ENCODE peak calls at places on chromosomes 4 and X, in nine cellular contexts. E is cardiac muscle cell, K is body of pancreas, B is GM12865, P is endodermal cell, M is mammary epithelial cell, A is PC-9, X is stomach, L is esophagus muscularis mucosa. N is an unnamed sample.

GRCh38 chr4:160175064-160175643 is 1072.3 kb downstream of the RAPGEF2 start:
- DNase-seq in B (no peak), K (no peak), X (no peak), E (no peak), M (peak), P (peak), A (no peak), L (no peak), N (no peak)

GRCh38 chrX:102697506-102697905 is 14.7 kb upstream of the GPRASP2 start:
- DNase-seq in E (no peak), L (no peak), A (no peak), X (no peak), P (no peak), B (no peak), K (no peak), M (no peak), N (no peak)

GRCh38 chr4:152500798-152501434 is 35.0 kb downstream of the FBXW7 start:
- DNase-seq in E (peak), P (peak), B (peak), M (peak), X (peak), L (no peak), A (peak), K (peak), N (peak)

GRCh38 chr4:41209187-41209586 is 5.2 kb downstream of the APBB2 start:
- DNase-seq in K (peak), E (no peak), B (no peak), A (no peak), P (no peak), X (peak), L (no peak), M (no peak), N (no peak)

GRCh38 chrX:15233416-15234015 is 36.4 kb downstream of the ASB9 start:
- DNase-seq in E (no peak), K (no peak), B (no peak), P (no peak), A (no peak), X (no peak), M (no peak), L (no peak), N (no peak)

GRCh38 chr4:170868191-170868590 is 778.4 kb upstream of the AADAT start:
- DNase-seq in L (no peak), A (no peak), B (no peak), M (peak), P (no peak), E (no peak), K (no peak), X (no peak), N (no peak)

GRCh38 chr4:149112109-149112508 is 669.9 kb upstream of the NR3C2 start:
- DNase-seq in A (no peak), B (no peak), K (no peak), X (no peak), M (no peak), L (no peak), P (no peak), E (no peak), N (no peak)

GRCh38 chr4:184320630-184321029 is 103.0 kb upstream of the ENPP6 start:
- DNase-seq in A (no peak), P (no peak), B (no peak), L (peak), X (no peak), E (no peak), K (peak), M (no peak), N (no peak)

GRCh38 chr4:168907119-168907698 is 102.8 kb downstream of the CBR4 start:
- DNase-seq in B (no peak), M (no peak), P (no peak), A (no peak), K (no peak), X (no peak), L (no peak), E (no peak), N (no peak)

GRCh38 chr4:27807207-27807606 is 946.6 kb downstream of the STIM2 start:
- DNase-seq in K (no peak), M (no peak), E (no peak), L (no peak), P (no peak), X (no peak), B (no peak), A (no peak), N (no peak)

GRCh38 chr4:78058591-78059523 is 1.7 kb downstream of the FRAS1 start:
- DNase-seq in P (peak), X (peak), M (peak), K (peak), B (no peak), L (no peak), A (no peak), E (peak), N (no peak)

GRCh38 chrX:42978655-42979379 is 200.9 kb upstream of the PPP1R2C start:
- DNase-seq in X (no peak), L (no peak), P (no peak), K (no peak), A (peak), M (no peak), E (no peak), B (no peak), N (no peak)

GRCh38 chr4:133584714-133585113 is 435.6 kb downstream of the PCDH10 start:
- DNase-seq in L (no peak), A (no peak), M (no peak), B (no peak), K (no peak), E (no peak), P (peak), X (no peak), N (no peak)

GRCh38 chr4:118373614-118374255 is 20.9 kb upstream of the PRSS12 start:
- DNase-seq in K (no peak), B (peak), L (no peak), P (no peak), E (no peak), A (no peak), M (no peak), X (no peak), N (no peak)

GRCh38 chr4:154231796-154232478 is 259.7 kb downstream of the DCHS2 start:
- DNase-seq in E (no peak), K (no peak), L (no peak), P (no peak), B (no peak), A (no peak), X (no peak), M (no peak), N (no peak)

GRCh38 chr4:139282375-139283075 is 2.5 kb upstream of the MGARP start:
- DNase-seq in B (no peak), M (no peak), L (no peak), P (no peak), K (no peak), E (no peak), A (no peak), X (no peak), N (no peak)

GRCh38 chr4:166318810-166319525 is 445.9 kb downstream of the TLL1 start:
- DNase-seq in X (no peak), B (no peak), E (no peak), A (no peak), M (peak), P (no peak), L (no peak), K (no peak), N (no peak)
- H3K4me3 ChIP-seq in X (no peak), B (no peak), E (no peak), A (no peak), M (no peak), P (no peak), L (no peak), K (no peak), N (no peak)

GRCh38 chr4:2009651-2010233 is 968 bp upstream of the NELFA start:
- DNase-seq in P (peak), L (peak), M (peak), X (peak), B (peak), E (peak), K (peak), A (peak), N (peak)
- TF ChIP-seq CTCF in P (peak), L (peak), M (peak), X (peak), B (no peak), E (peak), K (peak), A (peak), N (peak)

GRCh38 chrX:5586726-5587125 is 641.9 kb downstream of the NLGN4X start:
- DNase-seq in P (no peak), M (no peak), L (no peak), X (no peak), K (no peak), E (no peak), A (no peak), B (no peak), N (no peak)
- H3K4me3 ChIP-seq in P (no peak), M (no peak), L (no peak), X (no peak), K (no peak), E (no peak), A (no peak), B (no peak), N (no peak)

GRCh38 chr4:82266345-82266744 is 107.4 kb downstream of the HNRNPD start:
- DNase-seq in E (no peak), A (no peak), X (no peak), K (no peak), L (no peak), P (no peak), M (no peak), B (no peak), N (no peak)

GRCh38 chr4:82268050-82268825 is 105.6 kb downstream of the HNRNPD start:
- DNase-seq in P (peak), B (peak), X (peak), L (no peak), A (no peak), K (peak), E (peak), M (peak), N (peak)

DNA sequence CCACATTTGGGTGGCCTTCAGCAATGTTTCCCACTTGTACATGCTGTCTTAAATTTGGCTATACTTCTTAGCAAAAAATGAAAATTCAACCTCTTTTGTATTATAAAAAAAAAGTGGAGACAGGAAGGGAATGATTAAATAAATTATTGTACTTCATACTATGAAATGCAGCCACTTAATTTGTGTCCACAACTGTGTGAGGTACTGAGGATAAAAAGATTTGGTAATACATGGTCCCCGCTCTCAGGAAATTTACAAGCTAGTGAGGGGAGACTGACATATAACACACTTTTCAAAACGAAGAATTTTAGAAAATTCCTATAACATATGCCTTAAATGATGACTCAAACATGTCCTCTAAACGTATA is 105.0 kb downstream of the HNRNPD start:
- DNase-seq in L (no peak), P (no peak), M (no peak), B (no peak), X (no peak), E (no peak), A (no peak), K (no peak), N (no peak)
- TF ChIP-seq CTCF in L (no peak), P (peak), M (no peak), B (no peak), X (no peak), E (no peak), A (peak), K (no peak), N (no peak)

GRCh38 chrX:107935664-107936433 is 46.3 kb downstream of the TEX13B start:
- DNase-seq in L (no peak), M (peak), A (peak), K (no peak), P (peak), E (peak), B (no peak), X (no peak), N (no peak)
- H3K4me3 ChIP-seq in L (peak), M (peak), A (peak), K (no peak), P (no peak), E (peak), B (no peak), X (peak), N (no peak)

GRCh38 chr4:6697096-6697495 is 3.4 kb downstream of the S100P start:
- DNase-seq in M (peak), K (no peak), A (no peak), P (no peak), B (no peak), E (no peak), L (no peak), X (no peak), N (no peak)

GRCh38 chr4:6694177-6694901 is 661 bp downstream of the S100P start:
- DNase-seq in E (no peak), L (no peak), P (no peak), X (no peak), M (no peak), K (no peak), B (no peak), A (no peak), N (no peak)

GRCh38 chr4:6693274-6694176 is at the start of gene S100P:
- DNase-seq in P (no peak), L (no peak), X (peak), B (no peak), K (no peak), M (no peak), E (no peak), A (peak), N (no peak)

GRCh38 chr4:6696611-6697010 is 2.9 kb downstream of the S100P start:
- DNase-seq in B (no peak), M (peak), L (no peak), A (no peak), P (no peak), X (no peak), K (no peak), E (no peak), N (no peak)

DNA sequence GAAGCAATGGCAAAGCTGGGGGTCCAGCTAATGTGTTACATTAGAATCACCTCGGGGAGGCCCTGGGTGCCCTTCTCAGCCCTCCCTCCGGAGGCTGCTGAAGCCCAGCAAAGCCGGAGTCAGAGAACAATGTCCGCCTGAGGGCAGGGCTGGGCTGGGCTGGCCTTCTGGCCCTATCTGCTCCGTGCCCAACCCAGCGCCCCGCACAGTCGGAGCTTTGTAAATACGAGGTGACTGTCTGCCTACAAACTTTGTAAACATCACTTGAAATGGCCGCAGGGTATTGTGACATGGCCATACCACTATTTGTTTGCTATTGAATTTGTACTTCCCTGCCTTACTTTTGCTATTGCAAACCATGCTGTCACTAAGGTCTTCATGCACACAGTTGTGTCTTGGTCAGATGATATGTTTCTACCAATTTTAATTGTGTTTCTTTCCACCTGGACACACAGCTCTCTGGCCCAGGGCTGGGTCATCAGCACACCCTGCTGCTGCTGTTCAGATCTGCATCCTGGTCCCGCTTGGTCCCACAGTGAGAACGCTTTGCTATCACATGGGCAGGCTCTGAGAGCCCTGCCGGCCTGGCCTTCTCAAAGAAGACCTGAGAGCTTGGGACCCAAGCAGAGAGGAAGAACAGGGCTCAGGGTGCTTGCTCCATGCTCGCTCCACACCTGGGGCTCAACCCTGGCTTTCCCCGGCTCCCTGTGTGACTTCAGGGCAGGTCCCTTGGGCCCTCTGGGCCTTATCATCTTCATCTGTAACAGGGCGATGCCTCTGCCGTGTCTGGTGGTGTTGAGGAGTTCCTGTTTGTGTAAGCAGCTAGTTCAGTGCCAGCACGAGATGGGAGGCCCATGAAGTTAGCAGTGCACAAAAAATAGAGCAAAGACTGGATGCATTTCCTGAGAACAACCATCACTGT is 2.2 kb downstream of the S100P start:
- DNase-seq in L (no peak), A (peak), K (no peak), M (peak), B (peak), P (peak), X (peak), E (no peak), N (peak)
- TF ChIP-seq CTCF in L (no peak), A (no peak), K (no peak), M (peak), B (no peak), P (no peak), X (no peak), E (no peak), N (peak)

GRCh38 chrX:53714580-53715335 is 28.2 kb upstream of the HUWE1 start:
- DNase-seq in B (peak), P (peak), M (peak), A (peak), K (peak), E (no peak), X (peak), L (no peak), N (peak)
- H3K4me3 ChIP-seq in B (peak), P (no peak), M (no peak), A (no peak), K (no peak), E (no peak), X (no peak), L (no peak), N (no peak)